ENCODE peak calls at places on chromosome 2, in eight cellular contexts. Q is skeletal muscle cell, V is WTC11, B is NCI-H187, Z is erythroblast, K is IMR-90, U is heart left ventricle, P is AG08395. R is an unnamed sample.

GRCh38 chr2:62383843-62384242 is 122.2 kb downstream of the TMEM17 start:
- DNase-seq in B (no peak), V (no peak), Q (no peak), U (no peak), P (no peak), Z (no peak), K (peak), R (no peak)

GRCh38 chr2:162416446-162416845 is 72.5 kb downstream of the GCA start:
- DNase-seq in K (no peak), U (no peak), B (no peak), Z (no peak), V (no peak), P (no peak), Q (no peak), R (no peak)

GRCh38 chr2:239227661-239228371 is 173.0 kb downstream of the HDAC4 start:
- DNase-seq in Z (no peak), P (peak), V (no peak), B (no peak), Q (no peak), K (peak), U (no peak), R (no peak)

GRCh38 chr2:63596487-63596886 is 7.7 kb downstream of the MDH1 start:
- DNase-seq in V (no peak), Q (no peak), U (no peak), P (no peak), Z (no peak), K (no peak), B (no peak), R (no peak)

GRCh38 chr2:74742486-74742885 is 88.4 kb downstream of the SEMA4F start:
- DNase-seq in Z (no peak), U (no peak), V (no peak), Q (no peak), B (no peak), K (no peak), P (no peak), R (no peak)

GRCh38 chr2:186256540-186256939 is 229.5 kb upstream of the ZC3H15 start:
- DNase-seq in P (peak), K (peak), U (no peak), Q (peak), Z (peak), B (no peak), V (no peak), R (no peak)

GRCh38 chr2:235820571-235820970 is 326.7 kb downstream of the AGAP1 start:
- DNase-seq in Z (no peak), P (no peak), U (no peak), B (no peak), Q (no peak), K (peak), V (no peak), R (no peak)

GRCh38 chr2:77633601-77634000 is 111.4 kb upstream of the LRRTM4 start:
- DNase-seq in Q (no peak), K (no peak), Z (no peak), U (no peak), P (no peak), B (no peak), V (no peak), R (no peak)

GRCh38 chr2:168796583-168797285 is 5.7 kb upstream of the NOSTRIN start:
- DNase-seq in K (peak), U (no peak), V (no peak), B (no peak), Z (peak), P (no peak), Q (peak), R (no peak)

GRCh38 chr2:48395658-48396057 is 134.3 kb upstream of the STON1 start:
- DNase-seq in Q (no peak), B (no peak), Z (no peak), U (no peak), P (no peak), V (no peak), K (no peak), R (no peak)

R was measured in aorta.